ENCODE peak calls at places on chromosomes 16 and 17, in ten cellular contexts. One of them, this sample, is unnamed.

GRCh38 chr17:29722411-29723198 is 99.9 kb upstream of the CORO6 start:
- DNase-seq in heart right ventricle: peak
- DNase-seq in kidney epithelial cell: no peak
- DNase-seq in astrocyte of the cerebellum: no peak
- DNase-seq in MCF 10A: peak
- DNase-seq in upper lobe of right lung: no peak
- DNase-seq in HCT116: no peak
- DNase-seq in AG10803: peak
- DNase-seq in GM12865: peak
- DNase-seq in CD8-positive, alpha-beta T cell: peak
- DNase-seq in this sample: no peak

GRCh38 chr17:62109378-62109902 is 44.4 kb upstream of the MED13 start:
- DNase-seq in heart right ventricle: peak
- DNase-seq in kidney epithelial cell: peak
- DNase-seq in astrocyte of the cerebellum: peak
- DNase-seq in MCF 10A: peak
- DNase-seq in upper lobe of right lung: peak
- DNase-seq in HCT116: peak
- DNase-seq in AG10803: peak
- DNase-seq in GM12865: peak
- DNase-seq in CD8-positive, alpha-beta T cell: peak
- DNase-seq in this sample: peak

GRCh38 chr17:19897901-19898300 is 30.2 kb upstream of the ULK2 start:
- DNase-seq in heart right ventricle: no peak
- DNase-seq in kidney epithelial cell: no peak
- DNase-seq in astrocyte of the cerebellum: no peak
- DNase-seq in MCF 10A: peak
- DNase-seq in upper lobe of right lung: no peak
- DNase-seq in HCT116: peak
- DNase-seq in AG10803: peak
- DNase-seq in GM12865: no peak
- DNase-seq in CD8-positive, alpha-beta T cell: no peak
- DNase-seq in this sample: no peak

GRCh38 chr16:59878479-59878878 is 1144.4 kb upstream of the GOT2 start:
- DNase-seq in heart right ventricle: no peak
- DNase-seq in kidney epithelial cell: no peak
- DNase-seq in astrocyte of the cerebellum: peak
- DNase-seq in MCF 10A: peak
- DNase-seq in upper lobe of right lung: no peak
- DNase-seq in HCT116: no peak
- DNase-seq in AG10803: peak
- DNase-seq in GM12865: no peak
- DNase-seq in CD8-positive, alpha-beta T cell: no peak
- DNase-seq in this sample: peak

GRCh38 chr17:45722161-45722560 is 62.0 kb upstream of the CRHR1 start:
- DNase-seq in heart right ventricle: no peak
- DNase-seq in kidney epithelial cell: no peak
- DNase-seq in astrocyte of the cerebellum: no peak
- DNase-seq in MCF 10A: peak
- DNase-seq in upper lobe of right lung: no peak
- DNase-seq in HCT116: peak
- DNase-seq in AG10803: no peak
- DNase-seq in GM12865: no peak
- DNase-seq in CD8-positive, alpha-beta T cell: no peak
- DNase-seq in this sample: peak

GRCh38 chr17:14211778-14212177 is 24.9 kb downstream of the CDRT15 start:
- DNase-seq in heart right ventricle: no peak
- DNase-seq in kidney epithelial cell: no peak
- DNase-seq in astrocyte of the cerebellum: no peak
- DNase-seq in MCF 10A: no peak
- DNase-seq in upper lobe of right lung: peak
- DNase-seq in HCT116: no peak
- DNase-seq in AG10803: no peak
- DNase-seq in GM12865: no peak
- DNase-seq in CD8-positive, alpha-beta T cell: no peak
- DNase-seq in this sample: no peak

GRCh38 chr16:77302249-77302648 is 103.0 kb downstream of the SYCE1L start:
- DNase-seq in heart right ventricle: no peak
- DNase-seq in kidney epithelial cell: no peak
- DNase-seq in astrocyte of the cerebellum: no peak
- DNase-seq in MCF 10A: no peak
- DNase-seq in upper lobe of right lung: no peak
- DNase-seq in HCT116: no peak
- DNase-seq in AG10803: no peak
- DNase-seq in GM12865: no peak
- DNase-seq in CD8-positive, alpha-beta T cell: no peak
- DNase-seq in this sample: no peak

GRCh38 chr16:50313596-50314483 is 47.5 kb downstream of the ADCY7 start:
- DNase-seq in heart right ventricle: peak
- DNase-seq in kidney epithelial cell: no peak
- DNase-seq in astrocyte of the cerebellum: no peak
- DNase-seq in MCF 10A: no peak
- DNase-seq in upper lobe of right lung: peak
- DNase-seq in HCT116: no peak
- DNase-seq in AG10803: peak
- DNase-seq in GM12865: no peak
- DNase-seq in CD8-positive, alpha-beta T cell: no peak
- DNase-seq in this sample: no peak

GRCh38 chr17:63946440-63947363 is 14.6 kb upstream of the CD79B start:
- DNase-seq in heart right ventricle: peak
- DNase-seq in kidney epithelial cell: no peak
- DNase-seq in astrocyte of the cerebellum: no peak
- DNase-seq in MCF 10A: peak
- DNase-seq in upper lobe of right lung: no peak
- DNase-seq in HCT116: peak
- DNase-seq in AG10803: peak
- DNase-seq in GM12865: peak
- DNase-seq in CD8-positive, alpha-beta T cell: peak
- DNase-seq in this sample: peak

GRCh38 chr17:882827-883585 is 96.6 kb downstream of the NXN start:
- DNase-seq in heart right ventricle: peak
- DNase-seq in kidney epithelial cell: no peak
- DNase-seq in astrocyte of the cerebellum: no peak
- DNase-seq in MCF 10A: peak
- DNase-seq in upper lobe of right lung: no peak
- DNase-seq in HCT116: no peak
- DNase-seq in AG10803: peak
- DNase-seq in GM12865: no peak
- DNase-seq in CD8-positive, alpha-beta T cell: no peak
- DNase-seq in this sample: no peak

GRCh38 chr17:40452074-40452787 is 9.0 kb downstream of the IGFBP4 start:
- DNase-seq in heart right ventricle: peak
- DNase-seq in kidney epithelial cell: no peak
- DNase-seq in astrocyte of the cerebellum: peak
- DNase-seq in MCF 10A: no peak
- DNase-seq in upper lobe of right lung: no peak
- DNase-seq in HCT116: no peak
- DNase-seq in AG10803: peak
- DNase-seq in GM12865: no peak
- DNase-seq in CD8-positive, alpha-beta T cell: no peak
- DNase-seq in this sample: peak

GRCh38 chr16:86834451-86835035 is 256.2 kb downstream of the FOXL1 start:
- DNase-seq in heart right ventricle: no peak
- DNase-seq in kidney epithelial cell: peak
- DNase-seq in astrocyte of the cerebellum: no peak
- DNase-seq in MCF 10A: peak
- DNase-seq in upper lobe of right lung: no peak
- DNase-seq in HCT116: no peak
- DNase-seq in AG10803: peak
- DNase-seq in GM12865: no peak
- DNase-seq in CD8-positive, alpha-beta T cell: no peak
- DNase-seq in this sample: peak

GRCh38 chr17:82765357-82765756 is 13.5 kb downstream of the TBCD start:
- DNase-seq in heart right ventricle: no peak
- DNase-seq in kidney epithelial cell: no peak
- DNase-seq in astrocyte of the cerebellum: no peak
- DNase-seq in MCF 10A: no peak
- DNase-seq in upper lobe of right lung: no peak
- DNase-seq in HCT116: no peak
- DNase-seq in AG10803: no peak
- DNase-seq in GM12865: no peak
- DNase-seq in CD8-positive, alpha-beta T cell: no peak
- DNase-seq in this sample: no peak

GRCh38 chr17:48307814-48308411 is 122.1 kb downstream of the SKAP1 start:
- DNase-seq in heart right ventricle: peak
- DNase-seq in kidney epithelial cell: peak
- DNase-seq in astrocyte of the cerebellum: peak
- DNase-seq in MCF 10A: peak
- DNase-seq in upper lobe of right lung: no peak
- DNase-seq in HCT116: peak
- DNase-seq in AG10803: peak
- DNase-seq in GM12865: peak
- DNase-seq in CD8-positive, alpha-beta T cell: peak
- DNase-seq in this sample: peak

GRCh38 chr17:48043171-48043570 is 5.0 kb upstream of the NFE2L1 start:
- DNase-seq in heart right ventricle: no peak
- DNase-seq in kidney epithelial cell: no peak
- DNase-seq in astrocyte of the cerebellum: no peak
- DNase-seq in MCF 10A: no peak
- DNase-seq in upper lobe of right lung: no peak
- DNase-seq in HCT116: no peak
- DNase-seq in AG10803: peak
- DNase-seq in GM12865: no peak
- DNase-seq in CD8-positive, alpha-beta T cell: no peak
- DNase-seq in this sample: no peak

GRCh38 chr17:8426094-8426720 is 9.5 kb upstream of the NDEL1 start:
- DNase-seq in heart right ventricle: no peak
- DNase-seq in kidney epithelial cell: no peak
- DNase-seq in astrocyte of the cerebellum: no peak
- DNase-seq in MCF 10A: no peak
- DNase-seq in upper lobe of right lung: no peak
- DNase-seq in HCT116: no peak
- DNase-seq in AG10803: no peak
- DNase-seq in GM12865: no peak
- DNase-seq in CD8-positive, alpha-beta T cell: no peak
- DNase-seq in this sample: no peak

GRCh38 chr16:81817789-81818304 is 38.8 kb downstream of the PLCG2 start:
- DNase-seq in heart right ventricle: no peak
- DNase-seq in kidney epithelial cell: no peak
- DNase-seq in astrocyte of the cerebellum: no peak
- DNase-seq in MCF 10A: no peak
- DNase-seq in upper lobe of right lung: no peak
- DNase-seq in HCT116: no peak
- DNase-seq in AG10803: no peak
- DNase-seq in GM12865: peak
- DNase-seq in CD8-positive, alpha-beta T cell: no peak
- DNase-seq in this sample: no peak

GRCh38 chr16:84518804-84519341 is 14.4 kb upstream of the MEAK7 start:
- DNase-seq in heart right ventricle: no peak
- DNase-seq in kidney epithelial cell: no peak
- DNase-seq in astrocyte of the cerebellum: no peak
- DNase-seq in MCF 10A: no peak
- DNase-seq in upper lobe of right lung: no peak
- DNase-seq in HCT116: no peak
- DNase-seq in AG10803: no peak
- DNase-seq in GM12865: no peak
- DNase-seq in CD8-positive, alpha-beta T cell: peak
- DNase-seq in this sample: no peak

DNA sequence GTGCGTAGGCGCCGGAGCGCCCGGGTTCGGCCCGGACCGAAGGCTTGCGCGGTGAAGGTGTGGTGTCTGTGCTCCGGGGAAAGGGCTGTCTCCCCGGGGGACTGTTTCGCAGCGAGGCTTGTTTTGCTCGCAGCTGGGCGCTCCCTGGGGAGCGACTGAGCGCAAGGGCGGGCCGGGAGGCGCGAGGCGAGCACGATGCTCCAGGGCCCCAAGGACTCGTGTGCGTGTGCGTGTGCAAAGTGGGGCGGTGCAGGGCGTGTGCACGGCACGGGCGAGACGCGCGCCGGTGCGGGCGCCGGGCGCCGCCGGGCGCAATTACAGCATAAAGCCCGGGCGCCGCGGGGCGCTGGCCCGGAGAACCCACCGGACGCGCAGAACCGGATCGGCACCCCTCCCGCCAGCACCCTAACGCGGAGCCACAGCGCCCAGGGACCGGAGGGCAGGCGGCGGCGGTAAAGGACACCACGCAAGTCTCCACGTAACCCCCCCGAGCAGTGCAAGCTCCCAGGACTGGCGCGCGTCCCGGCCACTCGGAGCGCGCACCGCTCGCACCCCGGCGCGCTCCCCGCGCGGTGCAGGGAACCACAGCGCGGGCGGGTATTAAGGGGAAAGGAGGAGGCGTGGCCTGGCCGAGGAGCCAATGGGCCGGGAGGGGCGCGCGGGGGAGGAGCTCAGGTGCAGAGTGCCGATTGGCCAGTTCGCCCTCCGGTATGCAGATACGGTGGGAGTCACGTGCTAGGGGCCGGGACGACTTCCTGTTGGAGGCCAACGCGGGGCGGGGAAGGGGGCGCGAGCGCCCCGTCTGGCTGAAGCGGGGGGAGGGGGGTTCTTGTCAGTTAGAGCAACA is at the start of gene TNRC6C:
- DNase-seq in heart right ventricle: peak
- DNase-seq in kidney epithelial cell: peak
- DNase-seq in astrocyte of the cerebellum: peak
- DNase-seq in MCF 10A: peak
- DNase-seq in upper lobe of right lung: peak
- DNase-seq in HCT116: peak
- DNase-seq in AG10803: peak
- DNase-seq in GM12865: peak
- DNase-seq in CD8-positive, alpha-beta T cell: peak
- DNase-seq in this sample: peak
- TF ChIP-seq CTCF in heart right ventricle: peak
- TF ChIP-seq CTCF in kidney epithelial cell: no peak
- TF ChIP-seq CTCF in astrocyte of the cerebellum: no peak
- TF ChIP-seq CTCF in MCF 10A: no peak
- TF ChIP-seq CTCF in upper lobe of right lung: peak
- TF ChIP-seq CTCF in HCT116: no peak
- TF ChIP-seq CTCF in AG10803: peak
- TF ChIP-seq CTCF in GM12865: no peak
- TF ChIP-seq CTCF in CD8-positive, alpha-beta T cell: no peak
- TF ChIP-seq CTCF in this sample: no peak

GRCh38 chr16:27268376-27269299 is at the start of gene NSMCE1:
- DNase-seq in heart right ventricle: peak
- DNase-seq in kidney epithelial cell: peak
- DNase-seq in astrocyte of the cerebellum: peak
- DNase-seq in MCF 10A: peak
- DNase-seq in upper lobe of right lung: peak
- DNase-seq in HCT116: peak
- DNase-seq in AG10803: peak
- DNase-seq in GM12865: peak
- DNase-seq in CD8-positive, alpha-beta T cell: peak
- DNase-seq in this sample: peak
- TF ChIP-seq CTCF in heart right ventricle: peak
- TF ChIP-seq CTCF in kidney epithelial cell: peak
- TF ChIP-seq CTCF in astrocyte of the cerebellum: peak
- TF ChIP-seq CTCF in MCF 10A: no peak
- TF ChIP-seq CTCF in upper lobe of right lung: peak
- TF ChIP-seq CTCF in HCT116: no peak
- TF ChIP-seq CTCF in AG10803: peak
- TF ChIP-seq CTCF in GM12865: no peak
- TF ChIP-seq CTCF in CD8-positive, alpha-beta T cell: no peak
- TF ChIP-seq CTCF in this sample: peak

GRCh38 chr16:3149630-3150345 is 15.0 kb downstream of the ZNF213 start:
- DNase-seq in heart right ventricle: peak
- DNase-seq in kidney epithelial cell: no peak
- DNase-seq in astrocyte of the cerebellum: no peak
- DNase-seq in MCF 10A: peak
- DNase-seq in upper lobe of right lung: peak
- DNase-seq in HCT116: no peak
- DNase-seq in AG10803: peak
- DNase-seq in GM12865: peak
- DNase-seq in CD8-positive, alpha-beta T cell: no peak
- DNase-seq in this sample: peak
- TF ChIP-seq CTCF in heart right ventricle: peak
- TF ChIP-seq CTCF in kidney epithelial cell: peak
- TF ChIP-seq CTCF in astrocyte of the cerebellum: peak
- TF ChIP-seq CTCF in MCF 10A: peak
- TF ChIP-seq CTCF in upper lobe of right lung: peak
- TF ChIP-seq CTCF in HCT116: no peak
- TF ChIP-seq CTCF in AG10803: peak
- TF ChIP-seq CTCF in GM12865: peak
- TF ChIP-seq CTCF in CD8-positive, alpha-beta T cell: peak
- TF ChIP-seq CTCF in this sample: peak

GRCh38 chr17:17780941-17781590 is 55.7 kb downstream of the SREBF1 start:
- DNase-seq in heart right ventricle: peak
- DNase-seq in kidney epithelial cell: peak
- DNase-seq in astrocyte of the cerebellum: peak
- DNase-seq in MCF 10A: no peak
- DNase-seq in upper lobe of right lung: no peak
- DNase-seq in HCT116: no peak
- DNase-seq in AG10803: no peak
- DNase-seq in GM12865: no peak
- DNase-seq in CD8-positive, alpha-beta T cell: no peak
- DNase-seq in this sample: peak
- TF ChIP-seq CTCF in heart right ventricle: peak
- TF ChIP-seq CTCF in kidney epithelial cell: peak
- TF ChIP-seq CTCF in astrocyte of the cerebellum: peak
- TF ChIP-seq CTCF in MCF 10A: no peak
- TF ChIP-seq CTCF in upper lobe of right lung: no peak
- TF ChIP-seq CTCF in HCT116: no peak
- TF ChIP-seq CTCF in AG10803: peak
- TF ChIP-seq CTCF in GM12865: no peak
- TF ChIP-seq CTCF in CD8-positive, alpha-beta T cell: no peak
- TF ChIP-seq CTCF in this sample: no peak

This sample was measured in Calu3.